ENCODE peak calls at places on chromosomes 16 and 17, in six cellular contexts. One of them, this sample, is unnamed.
A peak's percentile ranks its signal among the peaks of the same experiment; 100 is the strongest.

GRCh38 chr17:8162232-8162996 is at the start of gene VAMP2:
- DNase-seq in H1: no peak
- DNase-seq in IMR-90: peak; percentile 50
- DNase-seq in H9: peak; percentile 79
- DNase-seq in trophoblast cell: peak; percentile 85
- DNase-seq in neuronal stem cell: no peak
- DNase-seq in this sample: peak; percentile 66

GRCh38 chr16:89691231-89691985 is 4.9 kb downstream of the CDK10 start:
- DNase-seq in H1: no peak
- DNase-seq in IMR-90: no peak
- DNase-seq in H9: no peak
- DNase-seq in trophoblast cell: no peak
- DNase-seq in neuronal stem cell: no peak
- DNase-seq in this sample: no peak

GRCh38 chr17:38632334-38632733 is 26.6 kb upstream of the SRCIN1 start:
- DNase-seq in H1: no peak
- DNase-seq in IMR-90: no peak
- DNase-seq in H9: peak; percentile 12
- DNase-seq in trophoblast cell: no peak
- DNase-seq in neuronal stem cell: no peak
- DNase-seq in this sample: no peak

GRCh38 chr16:31253642-31254045 is 6.1 kb upstream of the ITGAM start:
- DNase-seq in H1: no peak
- DNase-seq in IMR-90: no peak
- DNase-seq in H9: no peak
- DNase-seq in trophoblast cell: peak; percentile 15
- DNase-seq in neuronal stem cell: no peak
- DNase-seq in this sample: no peak

GRCh38 chr16:31513126-31513525 is 4.9 kb upstream of the RUSF1 start:
- DNase-seq in H1: no peak
- DNase-seq in IMR-90: peak; percentile 68
- DNase-seq in H9: no peak
- DNase-seq in trophoblast cell: no peak
- DNase-seq in neuronal stem cell: no peak
- DNase-seq in this sample: peak; percentile 3

GRCh38 chr16:30875881-30876791 is 17.7 kb downstream of the BCL7C start:
- DNase-seq in H1: no peak
- DNase-seq in IMR-90: peak; percentile 26
- DNase-seq in H9: no peak
- DNase-seq in trophoblast cell: peak; percentile 92
- DNase-seq in neuronal stem cell: no peak
- DNase-seq in this sample: peak; percentile 1

GRCh38 chr16:86398622-86399021 is 111.7 kb upstream of the FOXF1 start:
- DNase-seq in H1: no peak
- DNase-seq in IMR-90: peak; percentile 94
- DNase-seq in H9: no peak
- DNase-seq in trophoblast cell: no peak
- DNase-seq in neuronal stem cell: no peak
- DNase-seq in this sample: peak; percentile 93

GRCh38 chr16:84214451-84215066 is 23.6 kb downstream of the ADAD2 start:
- DNase-seq in H1: no peak
- DNase-seq in IMR-90: no peak
- DNase-seq in H9: no peak
- DNase-seq in trophoblast cell: no peak
- DNase-seq in neuronal stem cell: no peak
- DNase-seq in this sample: no peak

GRCh38 chr17:9729034-9729650 is 62.2 kb downstream of the DHRS7C start:
- DNase-seq in H1: no peak
- DNase-seq in IMR-90: peak; percentile 45
- DNase-seq in H9: no peak
- DNase-seq in trophoblast cell: peak; percentile 82
- DNase-seq in neuronal stem cell: peak; percentile 47
- DNase-seq in this sample: peak; percentile 63

GRCh38 chr17:74147436-74147835 is 56.0 kb upstream of the RPL38 start:
- DNase-seq in H1: no peak
- DNase-seq in IMR-90: no peak
- DNase-seq in H9: peak; percentile 13
- DNase-seq in trophoblast cell: no peak
- DNase-seq in neuronal stem cell: no peak
- DNase-seq in this sample: no peak

GRCh38 chr17:41785876-41786226 is 660 bp downstream of the JUP start:
- DNase-seq in H1: peak; percentile 76
- DNase-seq in IMR-90: no peak
- DNase-seq in H9: peak; percentile 87
- DNase-seq in trophoblast cell: no peak
- DNase-seq in neuronal stem cell: no peak
- DNase-seq in this sample: no peak

GRCh38 chr16:62760398-62760797 is 724.2 kb upstream of the CDH8 start:
- DNase-seq in H1: no peak
- DNase-seq in IMR-90: no peak
- DNase-seq in H9: no peak
- DNase-seq in trophoblast cell: no peak
- DNase-seq in neuronal stem cell: no peak
- DNase-seq in this sample: no peak

GRCh38 chr17:80786470-80786869 is 205.2 kb upstream of the CHMP6 start:
- DNase-seq in H1: no peak
- DNase-seq in IMR-90: no peak
- DNase-seq in H9: peak; percentile 49
- DNase-seq in trophoblast cell: no peak
- DNase-seq in neuronal stem cell: no peak
- DNase-seq in this sample: no peak

GRCh38 chr17:17379197-17379991 is 76.2 kb downstream of the NT5M start:
- DNase-seq in H1: no peak
- DNase-seq in IMR-90: peak; percentile 36
- DNase-seq in H9: no peak
- DNase-seq in trophoblast cell: peak; percentile 25
- DNase-seq in neuronal stem cell: no peak
- DNase-seq in this sample: peak; percentile 67

GRCh38 chr17:71741836-71742235 is 379.0 kb upstream of the SOX9 start:
- DNase-seq in H1: no peak
- DNase-seq in IMR-90: no peak
- DNase-seq in H9: no peak
- DNase-seq in trophoblast cell: no peak
- DNase-seq in neuronal stem cell: no peak
- DNase-seq in this sample: no peak

GRCh38 chr16:66800856-66801255 is 528 bp downstream of the TERB1 start:
- DNase-seq in H1: no peak
- DNase-seq in IMR-90: no peak
- DNase-seq in H9: peak; percentile 31
- DNase-seq in trophoblast cell: no peak
- DNase-seq in neuronal stem cell: no peak
- DNase-seq in this sample: no peak

GRCh38 chr16:85265161-85265784 is 153.0 kb upstream of the CIBAR2 start:
- DNase-seq in H1: no peak
- DNase-seq in IMR-90: no peak
- DNase-seq in H9: no peak
- DNase-seq in trophoblast cell: no peak
- DNase-seq in neuronal stem cell: no peak
- DNase-seq in this sample: no peak

GRCh38 chr17:77875051-77875780 is 83.3 kb upstream of the TNRC6C start:
- DNase-seq in H1: no peak
- DNase-seq in IMR-90: peak; percentile 44
- DNase-seq in H9: no peak
- DNase-seq in trophoblast cell: no peak
- DNase-seq in neuronal stem cell: no peak
- DNase-seq in this sample: peak; percentile 68

GRCh38 chr16:69112285-69113129 is 7.1 kb downstream of the HAS3 start:
- DNase-seq in H1: peak; percentile 90
- DNase-seq in IMR-90: peak; percentile 25
- DNase-seq in H9: peak; percentile 84
- DNase-seq in trophoblast cell: peak; percentile 90
- DNase-seq in neuronal stem cell: peak; percentile 56
- DNase-seq in this sample: peak; percentile 46

GRCh38 chr17:17922198-17922901 is 49.9 kb downstream of the TOM1L2 start:
- DNase-seq in H1: no peak
- DNase-seq in IMR-90: no peak
- DNase-seq in H9: no peak
- DNase-seq in trophoblast cell: no peak
- DNase-seq in neuronal stem cell: no peak
- DNase-seq in this sample: peak; percentile 77

GRCh38 chr17:59513934-59514841 is 51.2 kb upstream of the DHX40 start:
- DNase-seq in H1: no peak
- DNase-seq in IMR-90: peak; percentile 45
- DNase-seq in H9: no peak
- DNase-seq in trophoblast cell: peak; percentile 48
- DNase-seq in neuronal stem cell: no peak
- DNase-seq in this sample: peak; percentile 91

GRCh38 chr17:12727881-12728280 is 61.4 kb upstream of the ARHGAP44 start:
- DNase-seq in H1: no peak
- DNase-seq in IMR-90: peak; percentile 66
- DNase-seq in H9: no peak
- DNase-seq in trophoblast cell: peak; percentile 59
- DNase-seq in neuronal stem cell: no peak
- DNase-seq in this sample: peak; percentile 7

GRCh38 chr17:35257080-35257701 is 14.3 kb downstream of the SLFN5 start:
- DNase-seq in H1: no peak
- DNase-seq in IMR-90: peak; percentile 41
- DNase-seq in H9: no peak
- DNase-seq in trophoblast cell: no peak
- DNase-seq in neuronal stem cell: no peak
- DNase-seq in this sample: no peak

GRCh38 chr16:78310990-78311561 is 211.6 kb downstream of the WWOX start:
- DNase-seq in H1: no peak
- DNase-seq in IMR-90: peak; percentile 2
- DNase-seq in H9: peak; percentile 53
- DNase-seq in trophoblast cell: no peak
- DNase-seq in neuronal stem cell: peak; percentile 38
- DNase-seq in this sample: peak; percentile 89

GRCh38 chr16:78307824-78308528 is 208.5 kb downstream of the WWOX start:
- DNase-seq in H1: no peak
- DNase-seq in IMR-90: no peak
- DNase-seq in H9: no peak
- DNase-seq in trophoblast cell: peak; percentile 82
- DNase-seq in neuronal stem cell: no peak
- DNase-seq in this sample: no peak

GRCh38 chr16:78309763-78310162 is 210.3 kb downstream of the WWOX start:
- DNase-seq in H1: no peak
- DNase-seq in IMR-90: no peak
- DNase-seq in H9: no peak
- DNase-seq in trophoblast cell: no peak
- DNase-seq in neuronal stem cell: no peak
- DNase-seq in this sample: no peak

GRCh38 chr16:78310196-78310595 is 210.7 kb downstream of the WWOX start:
- DNase-seq in H1: no peak
- DNase-seq in IMR-90: no peak
- DNase-seq in H9: no peak
- DNase-seq in trophoblast cell: no peak
- DNase-seq in neuronal stem cell: no peak
- DNase-seq in this sample: no peak

GRCh38 chr16:78311831-78312230 is 212.4 kb downstream of the WWOX start:
- DNase-seq in H1: no peak
- DNase-seq in IMR-90: no peak
- DNase-seq in H9: no peak
- DNase-seq in trophoblast cell: no peak
- DNase-seq in neuronal stem cell: no peak
- DNase-seq in this sample: no peak
- H3K4ac ChIP-seq in H1: no peak overlapping the region
- H3K4ac ChIP-seq in IMR-90: no peak overlapping the region
- H3K4ac ChIP-seq in H9: no peak overlapping the region
- H3K4ac ChIP-seq in trophoblast cell: no peak overlapping the region
- H3K4ac ChIP-seq in neuronal stem cell: no peak overlapping the region
- H3K4ac ChIP-seq in this sample: no peak overlapping the region

GRCh38 chr16:54123766-54124165 is 162.8 kb downstream of the IRX3 start:
- DNase-seq in H1: no peak
- DNase-seq in IMR-90: no peak
- DNase-seq in H9: no peak
- DNase-seq in trophoblast cell: peak; percentile 51
- DNase-seq in neuronal stem cell: no peak
- DNase-seq in this sample: no peak

GRCh38 chr16:54125751-54126655 is 160.6 kb downstream of the IRX3 start:
- DNase-seq in H1: no peak
- DNase-seq in IMR-90: no peak
- DNase-seq in H9: no peak
- DNase-seq in trophoblast cell: peak; percentile 84
- DNase-seq in neuronal stem cell: no peak
- DNase-seq in this sample: no peak

GRCh38 chr16:54121539-54122295 is 164.9 kb downstream of the IRX3 start:
- DNase-seq in H1: no peak
- DNase-seq in IMR-90: no peak
- DNase-seq in H9: no peak
- DNase-seq in trophoblast cell: no peak
- DNase-seq in neuronal stem cell: no peak
- DNase-seq in this sample: no peak

GRCh38 chr16:54118846-54119245 is 167.7 kb downstream of the IRX3 start:
- DNase-seq in H1: no peak
- DNase-seq in IMR-90: peak; percentile 25
- DNase-seq in H9: no peak
- DNase-seq in trophoblast cell: no peak
- DNase-seq in neuronal stem cell: no peak
- DNase-seq in this sample: no peak

DNA sequence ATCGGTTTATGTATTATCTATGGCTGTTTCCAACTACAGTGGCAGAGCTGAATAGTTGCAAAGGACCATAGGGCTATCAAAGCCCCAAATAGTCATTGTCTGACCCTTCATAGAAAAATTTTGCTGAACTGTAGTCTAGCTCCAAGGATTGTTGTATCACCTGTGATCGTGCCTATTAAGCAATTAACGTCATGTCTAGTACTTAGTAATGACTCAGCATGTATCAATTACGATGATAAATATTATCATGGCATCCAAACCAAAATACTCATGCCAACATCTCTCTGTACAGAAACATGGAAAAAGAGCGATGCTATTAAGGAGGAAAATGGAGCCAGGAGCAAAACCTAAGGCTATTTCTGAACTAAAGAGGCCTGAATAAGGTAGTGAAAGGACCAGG is 165.5 kb downstream of the IRX3 start:
- DNase-seq in H1: no peak
- DNase-seq in IMR-90: no peak
- DNase-seq in H9: no peak
- DNase-seq in trophoblast cell: no peak
- DNase-seq in neuronal stem cell: no peak
- DNase-seq in this sample: no peak
- H3K14ac ChIP-seq in H1: no peak overlapping the region
- H3K14ac ChIP-seq in IMR-90: no peak overlapping the region
- H3K14ac ChIP-seq in H9: no peak overlapping the region
- H3K14ac ChIP-seq in trophoblast cell: no peak overlapping the region
- H3K14ac ChIP-seq in neuronal stem cell: no peak overlapping the region
- H3K14ac ChIP-seq in this sample: no peak overlapping the region

DNA sequence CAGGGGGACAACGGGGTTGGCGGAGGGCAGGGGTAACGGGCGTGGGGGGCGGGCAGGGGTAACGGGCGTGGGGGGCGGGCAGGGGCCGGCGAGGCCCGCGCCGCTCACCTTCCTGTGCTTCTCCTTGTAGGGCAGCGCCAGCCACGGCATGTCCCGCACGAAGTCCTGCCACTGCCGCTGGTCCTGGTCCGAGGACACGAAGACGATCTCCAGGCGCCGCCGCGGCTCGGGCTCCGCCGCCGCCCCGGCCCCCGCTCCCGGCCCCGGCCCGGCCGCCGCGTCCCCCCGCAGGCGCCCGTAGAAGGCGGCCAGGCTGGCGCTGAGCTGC is 401 bp downstream of the NXN start:
- DNase-seq in H1: no peak
- DNase-seq in IMR-90: no peak
- DNase-seq in H9: no peak
- DNase-seq in trophoblast cell: no peak
- DNase-seq in neuronal stem cell: no peak
- DNase-seq in this sample: no peak
- H3K4ac ChIP-seq in H1: no peak overlapping the region
- H3K4ac ChIP-seq in IMR-90: no peak overlapping the region
- H3K4ac ChIP-seq in H9: no peak overlapping the region
- H3K4ac ChIP-seq in trophoblast cell: peak overlapping the region; percentile 87
- H3K4ac ChIP-seq in neuronal stem cell: no peak overlapping the region
- H3K4ac ChIP-seq in this sample: peak overlapping the region; percentile 91

GRCh38 chr17:49197346-49197998 is 12.9 kb downstream of the GNGT2 start:
- DNase-seq in H1: no peak
- DNase-seq in IMR-90: no peak
- DNase-seq in H9: no peak
- DNase-seq in trophoblast cell: no peak
- DNase-seq in neuronal stem cell: no peak
- DNase-seq in this sample: no peak
- H3K14ac ChIP-seq in H1: no peak overlapping the region
- H3K14ac ChIP-seq in IMR-90: no peak overlapping the region
- H3K14ac ChIP-seq in H9: no peak overlapping the region
- H3K14ac ChIP-seq in trophoblast cell: no peak overlapping the region
- H3K14ac ChIP-seq in neuronal stem cell: no peak overlapping the region
- H3K14ac ChIP-seq in this sample: no peak overlapping the region

This sample was measured in mesenchymal stem cell.